ENCODE peak calls at places on chromosomes 1 and 21, in six cellular contexts. One of them, this sample, is unnamed.

GRCh38 chr1:235724716-235725115 is 75.1 kb upstream of the GNG4 start:
- DNase-seq in right lobe of liver: no peak
- DNase-seq in gastrocnemius medialis: no peak
- DNase-seq in vagina: no peak
- DNase-seq in adrenal gland: no peak
- DNase-seq in spleen: no peak
- DNase-seq in this sample: no peak

GRCh38 chr1:238233966-238234365 is 343.2 kb upstream of the ZP4 start:
- DNase-seq in right lobe of liver: no peak
- DNase-seq in gastrocnemius medialis: no peak
- DNase-seq in vagina: no peak
- DNase-seq in adrenal gland: no peak
- DNase-seq in spleen: no peak
- DNase-seq in this sample: no peak

GRCh38 chr1:177783052-177783451 is 186.8 kb downstream of the SEC16B start:
- DNase-seq in right lobe of liver: no peak
- DNase-seq in gastrocnemius medialis: no peak
- DNase-seq in vagina: no peak
- DNase-seq in adrenal gland: no peak
- DNase-seq in spleen: no peak
- DNase-seq in this sample: no peak

GRCh38 chr1:232893481-232894313 is 56.7 kb upstream of the NTPCR start:
- DNase-seq in right lobe of liver: no peak
- DNase-seq in gastrocnemius medialis: no peak
- DNase-seq in vagina: no peak
- DNase-seq in adrenal gland: no peak
- DNase-seq in spleen: no peak
- DNase-seq in this sample: no peak

GRCh38 chr21:44979687-44980561 is 40.1 kb downstream of the SLX9 start:
- DNase-seq in right lobe of liver: no peak
- DNase-seq in gastrocnemius medialis: no peak
- DNase-seq in vagina: no peak
- DNase-seq in adrenal gland: no peak
- DNase-seq in spleen: no peak
- DNase-seq in this sample: no peak

GRCh38 chr1:2462819-2463218 is 13.3 kb upstream of the PLCH2 start:
- DNase-seq in right lobe of liver: no peak
- DNase-seq in gastrocnemius medialis: no peak
- DNase-seq in vagina: no peak
- DNase-seq in adrenal gland: no peak
- DNase-seq in spleen: no peak
- DNase-seq in this sample: no peak

GRCh38 chr1:191629836-191630235 is 528.4 kb upstream of the RGS18 start:
- DNase-seq in right lobe of liver: no peak
- DNase-seq in gastrocnemius medialis: no peak
- DNase-seq in vagina: no peak
- DNase-seq in adrenal gland: no peak
- DNase-seq in spleen: no peak
- DNase-seq in this sample: no peak

GRCh38 chr1:108570128-108570527 is 10.2 kb downstream of the EEIG2 start:
- DNase-seq in right lobe of liver: no peak
- DNase-seq in gastrocnemius medialis: no peak
- DNase-seq in vagina: no peak
- DNase-seq in adrenal gland: no peak
- DNase-seq in spleen: no peak
- DNase-seq in this sample: no peak

GRCh38 chr21:45528981-45529784 is 13.1 kb downstream of the SLC19A1 start:
- DNase-seq in right lobe of liver: peak
- DNase-seq in gastrocnemius medialis: no peak
- DNase-seq in vagina: no peak
- DNase-seq in adrenal gland: no peak
- DNase-seq in spleen: peak
- DNase-seq in this sample: peak

GRCh38 chr1:89794406-89794805 is 26.4 kb upstream of the LRRC8D start:
- DNase-seq in right lobe of liver: no peak
- DNase-seq in gastrocnemius medialis: no peak
- DNase-seq in vagina: no peak
- DNase-seq in adrenal gland: no peak
- DNase-seq in spleen: no peak
- DNase-seq in this sample: no peak

GRCh38 chr1:118944133-118944532 is 44.0 kb downstream of the TBX15 start:
- DNase-seq in right lobe of liver: no peak
- DNase-seq in gastrocnemius medialis: no peak
- DNase-seq in vagina: no peak
- DNase-seq in adrenal gland: no peak
- DNase-seq in spleen: no peak
- DNase-seq in this sample: no peak

GRCh38 chr21:25350056-25350455 is 257.2 kb downstream of the MRPL39 start:
- DNase-seq in right lobe of liver: no peak
- DNase-seq in gastrocnemius medialis: no peak
- DNase-seq in vagina: no peak
- DNase-seq in adrenal gland: no peak
- DNase-seq in spleen: no peak
- DNase-seq in this sample: no peak

GRCh38 chr1:167955915-167956314 is 19.0 kb upstream of the MPC2 start:
- DNase-seq in right lobe of liver: no peak
- DNase-seq in gastrocnemius medialis: no peak
- DNase-seq in vagina: no peak
- DNase-seq in adrenal gland: no peak
- DNase-seq in spleen: no peak
- DNase-seq in this sample: no peak

GRCh38 chr1:231827337-231828105 is 200.9 kb downstream of the DISC1 start:
- DNase-seq in right lobe of liver: no peak
- DNase-seq in gastrocnemius medialis: no peak
- DNase-seq in vagina: no peak
- DNase-seq in adrenal gland: no peak
- DNase-seq in spleen: no peak
- DNase-seq in this sample: no peak

GRCh38 chr21:26637346-26637745 is 64.3 kb upstream of the CYYR1 start:
- DNase-seq in right lobe of liver: no peak
- DNase-seq in gastrocnemius medialis: no peak
- DNase-seq in vagina: no peak
- DNase-seq in adrenal gland: no peak
- DNase-seq in spleen: no peak
- DNase-seq in this sample: no peak

GRCh38 chr1:226980122-226980551 is 40.0 kb downstream of the COQ8A start:
- DNase-seq in right lobe of liver: peak
- DNase-seq in gastrocnemius medialis: peak
- DNase-seq in vagina: peak
- DNase-seq in adrenal gland: no peak
- DNase-seq in spleen: peak
- DNase-seq in this sample: no peak

GRCh38 chr1:108897865-108898720 is 21.3 kb downstream of the GPSM2 start:
- DNase-seq in right lobe of liver: no peak
- DNase-seq in gastrocnemius medialis: no peak
- DNase-seq in vagina: no peak
- DNase-seq in adrenal gland: peak
- DNase-seq in spleen: no peak
- DNase-seq in this sample: no peak

GRCh38 chr1:216914974-216915373 is 191.7 kb upstream of the ESRRG start:
- DNase-seq in right lobe of liver: no peak
- DNase-seq in gastrocnemius medialis: no peak
- DNase-seq in vagina: no peak
- DNase-seq in adrenal gland: no peak
- DNase-seq in spleen: no peak
- DNase-seq in this sample: no peak

GRCh38 chr1:200359610-200360163 is 50.1 kb downstream of the ZNF281 start:
- DNase-seq in right lobe of liver: no peak
- DNase-seq in gastrocnemius medialis: no peak
- DNase-seq in vagina: no peak
- DNase-seq in adrenal gland: no peak
- DNase-seq in spleen: no peak
- DNase-seq in this sample: no peak

GRCh38 chr1:23555949-23556640 is 3.2 kb downstream of the ID3 start:
- DNase-seq in right lobe of liver: no peak
- DNase-seq in gastrocnemius medialis: no peak
- DNase-seq in vagina: no peak
- DNase-seq in adrenal gland: no peak
- DNase-seq in spleen: no peak
- DNase-seq in this sample: no peak

GRCh38 chr1:3456964-3457909 is 2.8 kb downstream of the ARHGEF16 start:
- DNase-seq in right lobe of liver: no peak
- DNase-seq in gastrocnemius medialis: no peak
- DNase-seq in vagina: no peak
- DNase-seq in adrenal gland: no peak
- DNase-seq in spleen: no peak
- DNase-seq in this sample: peak

DNA sequence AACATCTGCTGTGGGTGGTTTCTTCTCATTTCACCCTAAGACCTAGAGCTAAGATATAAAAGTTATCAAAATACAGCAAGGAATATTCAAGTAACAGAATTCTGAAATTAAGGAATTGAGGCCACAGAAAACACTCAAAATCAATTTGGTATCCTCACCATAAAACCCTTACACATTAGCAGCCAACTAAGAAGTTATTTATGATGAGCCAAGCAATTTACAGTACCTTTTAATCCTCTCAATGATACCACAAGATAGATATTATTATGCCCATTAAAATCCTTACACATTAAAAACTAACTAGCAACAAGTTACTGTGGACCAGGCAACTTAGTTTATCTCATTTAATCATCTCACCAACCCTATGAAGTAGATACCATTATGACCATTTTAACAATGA is 81.6 kb downstream of the FAF1 start:
- DNase-seq in right lobe of liver: no peak
- DNase-seq in gastrocnemius medialis: no peak
- DNase-seq in vagina: no peak
- DNase-seq in adrenal gland: no peak
- DNase-seq in spleen: no peak
- DNase-seq in this sample: no peak
- H3K4me3 ChIP-seq in right lobe of liver: no peak
- H3K4me3 ChIP-seq in gastrocnemius medialis: no peak
- H3K4me3 ChIP-seq in vagina: no peak
- H3K4me3 ChIP-seq in adrenal gland: no peak
- H3K4me3 ChIP-seq in spleen: no peak
- H3K4me3 ChIP-seq in this sample: no peak

GRCh38 chr1:58786927-58787245 is 3.0 kb upstream of the JUN start:
- DNase-seq in right lobe of liver: no peak
- DNase-seq in gastrocnemius medialis: no peak
- DNase-seq in vagina: no peak
- DNase-seq in adrenal gland: no peak
- DNase-seq in spleen: no peak
- DNase-seq in this sample: no peak
- H3K27ac ChIP-seq in right lobe of liver: no peak
- H3K27ac ChIP-seq in gastrocnemius medialis: peak
- H3K27ac ChIP-seq in vagina: peak
- H3K27ac ChIP-seq in adrenal gland: peak
- H3K27ac ChIP-seq in spleen: peak
- H3K27ac ChIP-seq in this sample: peak

GRCh38 chr21:38804617-38805281 is 980 bp upstream of the ETS2 start:
- DNase-seq in right lobe of liver: peak
- DNase-seq in gastrocnemius medialis: peak
- DNase-seq in vagina: no peak
- DNase-seq in adrenal gland: peak
- DNase-seq in spleen: peak
- DNase-seq in this sample: peak

GRCh38 chr21:38804030-38804616 is 1.6 kb upstream of the ETS2 start:
- DNase-seq in right lobe of liver: no peak
- DNase-seq in gastrocnemius medialis: no peak
- DNase-seq in vagina: no peak
- DNase-seq in adrenal gland: no peak
- DNase-seq in spleen: no peak
- DNase-seq in this sample: no peak

GRCh38 chr21:38806942-38807284 is 1.2 kb downstream of the ETS2 start:
- DNase-seq in right lobe of liver: no peak
- DNase-seq in gastrocnemius medialis: no peak
- DNase-seq in vagina: no peak
- DNase-seq in adrenal gland: no peak
- DNase-seq in spleen: no peak
- DNase-seq in this sample: no peak

GRCh38 chr21:38806153-38806941 is 618 bp downstream of the ETS2 start:
- DNase-seq in right lobe of liver: peak
- DNase-seq in gastrocnemius medialis: no peak
- DNase-seq in vagina: no peak
- DNase-seq in adrenal gland: peak
- DNase-seq in spleen: peak
- DNase-seq in this sample: peak

DNA sequence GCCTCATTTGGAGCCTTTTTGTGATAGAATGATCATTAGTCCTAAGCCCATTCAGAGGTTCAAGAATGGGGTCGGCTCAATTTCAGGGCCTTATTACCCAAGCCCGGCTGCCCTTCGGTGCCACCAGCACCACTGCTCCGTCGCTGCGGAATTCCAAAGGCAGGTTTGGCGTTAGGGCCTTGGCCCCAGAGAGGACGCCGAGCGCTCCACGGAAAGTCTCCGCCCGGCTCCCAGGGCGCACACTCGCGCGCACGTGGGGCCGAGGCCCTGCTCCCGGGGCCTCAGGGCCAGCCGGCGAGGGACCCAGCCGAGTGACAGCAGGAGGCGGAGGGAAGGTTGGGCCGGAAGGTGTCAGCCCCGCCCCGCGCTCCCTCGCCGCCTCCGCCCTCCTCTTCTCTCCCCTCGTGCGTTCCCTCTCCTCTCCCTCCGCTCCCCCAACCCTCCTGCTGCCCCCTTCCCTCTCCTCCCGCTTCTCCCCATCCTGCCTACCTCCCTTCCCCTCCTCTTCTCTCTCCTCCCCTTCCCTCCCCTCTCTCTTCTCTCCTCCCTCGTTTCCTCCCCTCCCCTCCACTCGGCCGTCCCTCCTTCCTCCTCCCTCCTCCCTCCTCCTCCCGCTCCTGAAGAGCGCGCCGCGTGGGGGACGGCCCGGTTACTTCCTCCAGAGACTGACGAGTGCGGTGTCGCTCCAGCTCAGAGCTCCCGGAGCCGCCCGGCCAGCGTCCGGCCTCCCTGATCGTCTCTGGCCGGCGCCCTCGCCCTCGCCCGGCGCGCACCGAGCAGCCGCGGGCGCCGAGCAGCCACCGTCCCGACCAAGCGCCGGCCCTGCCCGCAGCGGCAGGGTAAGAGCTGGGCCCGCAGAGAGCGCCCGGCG is at the start of gene ETS2:
- DNase-seq in right lobe of liver: peak
- DNase-seq in gastrocnemius medialis: peak
- DNase-seq in vagina: peak
- DNase-seq in adrenal gland: peak
- DNase-seq in spleen: peak
- DNase-seq in this sample: peak
- TF ChIP-seq POLR2A in right lobe of liver: peak
- TF ChIP-seq POLR2A in gastrocnemius medialis: peak
- TF ChIP-seq POLR2A in vagina: no peak
- TF ChIP-seq POLR2A in adrenal gland: peak
- TF ChIP-seq POLR2A in spleen: peak
- TF ChIP-seq POLR2A in this sample: peak

GRCh38 chr1:185735667-185736105 is 1.5 kb downstream of the HMCN1 start:
- DNase-seq in right lobe of liver: no peak
- DNase-seq in gastrocnemius medialis: no peak
- DNase-seq in vagina: no peak
- DNase-seq in adrenal gland: no peak
- DNase-seq in spleen: no peak
- DNase-seq in this sample: no peak
- H3K4me3 ChIP-seq in right lobe of liver: no peak
- H3K4me3 ChIP-seq in gastrocnemius medialis: peak
- H3K4me3 ChIP-seq in vagina: peak
- H3K4me3 ChIP-seq in adrenal gland: no peak
- H3K4me3 ChIP-seq in spleen: peak
- H3K4me3 ChIP-seq in this sample: peak

DNA sequence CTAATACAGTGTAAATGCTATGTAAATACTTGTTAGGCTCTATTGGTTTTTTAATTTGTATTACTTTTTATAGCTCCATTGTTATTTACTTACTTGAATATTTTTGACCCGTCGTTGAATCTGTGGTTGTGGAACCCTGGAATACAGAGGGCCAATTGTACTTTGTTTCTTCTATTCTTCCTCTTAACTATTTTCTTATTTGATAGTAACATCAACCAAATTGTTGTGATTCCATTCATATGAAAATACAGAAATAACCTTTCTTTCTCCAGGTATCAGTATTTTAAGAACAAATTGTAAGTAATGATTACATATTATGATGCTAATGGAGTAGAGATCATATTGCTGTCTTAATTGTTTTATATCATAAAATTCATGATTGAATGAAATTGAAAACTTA is 73.7 kb downstream of the FNBP1L start:
- DNase-seq in right lobe of liver: no peak
- DNase-seq in gastrocnemius medialis: no peak
- DNase-seq in vagina: no peak
- DNase-seq in adrenal gland: no peak
- DNase-seq in spleen: no peak
- DNase-seq in this sample: no peak
- H3K27ac ChIP-seq in right lobe of liver: no peak
- H3K27ac ChIP-seq in gastrocnemius medialis: no peak
- H3K27ac ChIP-seq in vagina: no peak
- H3K27ac ChIP-seq in adrenal gland: no peak
- H3K27ac ChIP-seq in spleen: no peak
- H3K27ac ChIP-seq in this sample: no peak